ENCODE peak calls at places on chromosomes 4 and X, in seven cellular contexts. One of them, this sample, is unnamed.

GRCh38 chrX:10288400-10288799 is 131.6 kb downstream of the CLCN4 start:
- DNase-seq in foreskin fibroblast: no peak
- DNase-seq in left lung: no peak
- DNase-seq in activated CD4-positive, alpha-beta memory T cell treated with anti-CD3 and anti-CD28 coated beads, Interleukin-2, amount 10 ng/mL, durations not matched to agents 7 days and 5 days: no peak
- DNase-seq in Calu3: no peak
- DNase-seq in NCI-H460: no peak
- DNase-seq in AG09319: no peak
- DNase-seq in this sample: no peak

GRCh38 chr4:22999419-22999818 is 306.7 kb downstream of the GBA3 start:
- DNase-seq in AG09319: no peak
- DNase-seq in NCI-H460: no peak
- DNase-seq in left lung: no peak
- DNase-seq in activated CD4-positive, alpha-beta memory T cell treated with anti-CD3 and anti-CD28 coated beads, Interleukin-2, amount 10 ng/mL, durations not matched to agents 7 days and 5 days: no peak
- DNase-seq in foreskin fibroblast: no peak
- DNase-seq in Calu3: no peak
- DNase-seq in this sample: no peak

GRCh38 chr4:5399790-5400421 is 308.5 kb downstream of the EVC2 start:
- DNase-seq in activated CD4-positive, alpha-beta memory T cell treated with anti-CD3 and anti-CD28 coated beads, Interleukin-2, amount 10 ng/mL, durations not matched to agents 7 days and 5 days: no peak
- DNase-seq in Calu3: no peak
- DNase-seq in left lung: no peak
- DNase-seq in foreskin fibroblast: no peak
- DNase-seq in NCI-H460: no peak
- DNase-seq in AG09319: no peak
- DNase-seq in this sample: no peak

GRCh38 chr4:137545461-137545861 is 13.2 kb upstream of the PCDH18 start:
- DNase-seq in activated CD4-positive, alpha-beta memory T cell treated with anti-CD3 and anti-CD28 coated beads, Interleukin-2, amount 10 ng/mL, durations not matched to agents 7 days and 5 days: no peak
- DNase-seq in foreskin fibroblast: peak
- DNase-seq in left lung: no peak
- DNase-seq in NCI-H460: no peak
- DNase-seq in AG09319: no peak
- DNase-seq in Calu3: no peak
- DNase-seq in this sample: no peak

GRCh38 chr4:75180790-75181776 is 248.2 kb downstream of the PARM1 start:
- DNase-seq in Calu3: peak
- DNase-seq in AG09319: no peak
- DNase-seq in activated CD4-positive, alpha-beta memory T cell treated with anti-CD3 and anti-CD28 coated beads, Interleukin-2, amount 10 ng/mL, durations not matched to agents 7 days and 5 days: no peak
- DNase-seq in NCI-H460: peak
- DNase-seq in foreskin fibroblast: no peak
- DNase-seq in left lung: no peak
- DNase-seq in this sample: no peak

GRCh38 chr4:166174717-166175510 is 301.9 kb downstream of the TLL1 start:
- DNase-seq in AG09319: no peak
- DNase-seq in foreskin fibroblast: no peak
- DNase-seq in left lung: no peak
- DNase-seq in Calu3: no peak
- DNase-seq in activated CD4-positive, alpha-beta memory T cell treated with anti-CD3 and anti-CD28 coated beads, Interleukin-2, amount 10 ng/mL, durations not matched to agents 7 days and 5 days: no peak
- DNase-seq in NCI-H460: no peak
- DNase-seq in this sample: no peak

GRCh38 chr4:54723220-54723619 is 65.5 kb downstream of the KIT start:
- DNase-seq in left lung: no peak
- DNase-seq in NCI-H460: no peak
- DNase-seq in AG09319: no peak
- DNase-seq in Calu3: no peak
- DNase-seq in activated CD4-positive, alpha-beta memory T cell treated with anti-CD3 and anti-CD28 coated beads, Interleukin-2, amount 10 ng/mL, durations not matched to agents 7 days and 5 days: no peak
- DNase-seq in foreskin fibroblast: no peak
- DNase-seq in this sample: no peak

GRCh38 chr4:117845270-117845669 is 189.0 kb upstream of the NDST3 start:
- DNase-seq in AG09319: no peak
- DNase-seq in Calu3: no peak
- DNase-seq in activated CD4-positive, alpha-beta memory T cell treated with anti-CD3 and anti-CD28 coated beads, Interleukin-2, amount 10 ng/mL, durations not matched to agents 7 days and 5 days: no peak
- DNase-seq in foreskin fibroblast: no peak
- DNase-seq in NCI-H460: no peak
- DNase-seq in left lung: no peak
- DNase-seq in this sample: no peak

GRCh38 chr4:57094482-57095223 is 15.5 kb downstream of the IGFBP7 start:
- DNase-seq in foreskin fibroblast: no peak
- DNase-seq in NCI-H460: no peak
- DNase-seq in activated CD4-positive, alpha-beta memory T cell treated with anti-CD3 and anti-CD28 coated beads, Interleukin-2, amount 10 ng/mL, durations not matched to agents 7 days and 5 days: no peak
- DNase-seq in AG09319: no peak
- DNase-seq in left lung: no peak
- DNase-seq in Calu3: no peak
- DNase-seq in this sample: no peak

GRCh38 chrX:103063191-103063845 is 653 bp downstream of the BEX1 start:
- DNase-seq in activated CD4-positive, alpha-beta memory T cell treated with anti-CD3 and anti-CD28 coated beads, Interleukin-2, amount 10 ng/mL, durations not matched to agents 7 days and 5 days: no peak
- DNase-seq in NCI-H460: no peak
- DNase-seq in left lung: no peak
- DNase-seq in Calu3: no peak
- DNase-seq in AG09319: no peak
- DNase-seq in foreskin fibroblast: peak
- DNase-seq in this sample: no peak

GRCh38 chr4:184476660-184477059 is 2.3 kb upstream of the IRF2 start:
- DNase-seq in foreskin fibroblast: no peak
- DNase-seq in AG09319: no peak
- DNase-seq in Calu3: no peak
- DNase-seq in NCI-H460: no peak
- DNase-seq in left lung: no peak
- DNase-seq in activated CD4-positive, alpha-beta memory T cell treated with anti-CD3 and anti-CD28 coated beads, Interleukin-2, amount 10 ng/mL, durations not matched to agents 7 days and 5 days: peak
- DNase-seq in this sample: peak

GRCh38 chr4:41158756-41159155 is 55.6 kb downstream of the APBB2 start:
- DNase-seq in AG09319: no peak
- DNase-seq in activated CD4-positive, alpha-beta memory T cell treated with anti-CD3 and anti-CD28 coated beads, Interleukin-2, amount 10 ng/mL, durations not matched to agents 7 days and 5 days: no peak
- DNase-seq in Calu3: no peak
- DNase-seq in foreskin fibroblast: no peak
- DNase-seq in left lung: no peak
- DNase-seq in NCI-H460: no peak
- DNase-seq in this sample: no peak

GRCh38 chr4:95867919-95868318 is 28.0 kb downstream of the PDHA2 start:
- DNase-seq in left lung: no peak
- DNase-seq in NCI-H460: no peak
- DNase-seq in foreskin fibroblast: no peak
- DNase-seq in Calu3: no peak
- DNase-seq in activated CD4-positive, alpha-beta memory T cell treated with anti-CD3 and anti-CD28 coated beads, Interleukin-2, amount 10 ng/mL, durations not matched to agents 7 days and 5 days: no peak
- DNase-seq in AG09319: no peak
- DNase-seq in this sample: no peak

GRCh38 chr4:176875026-176875425 is 82.3 kb upstream of the VEGFC start:
- DNase-seq in activated CD4-positive, alpha-beta memory T cell treated with anti-CD3 and anti-CD28 coated beads, Interleukin-2, amount 10 ng/mL, durations not matched to agents 7 days and 5 days: no peak
- DNase-seq in NCI-H460: no peak
- DNase-seq in foreskin fibroblast: no peak
- DNase-seq in left lung: no peak
- DNase-seq in Calu3: no peak
- DNase-seq in AG09319: no peak
- DNase-seq in this sample: no peak

GRCh38 chr4:78880874-78881492 is 58.3 kb downstream of the PAQR3 start:
- DNase-seq in foreskin fibroblast: no peak
- DNase-seq in NCI-H460: no peak
- DNase-seq in AG09319: no peak
- DNase-seq in Calu3: no peak
- DNase-seq in left lung: no peak
- DNase-seq in activated CD4-positive, alpha-beta memory T cell treated with anti-CD3 and anti-CD28 coated beads, Interleukin-2, amount 10 ng/mL, durations not matched to agents 7 days and 5 days: no peak
- DNase-seq in this sample: no peak

GRCh38 chr4:185513489-185514181 is 21.7 kb downstream of the PDLIM3 start:
- DNase-seq in Calu3: no peak
- DNase-seq in activated CD4-positive, alpha-beta memory T cell treated with anti-CD3 and anti-CD28 coated beads, Interleukin-2, amount 10 ng/mL, durations not matched to agents 7 days and 5 days: no peak
- DNase-seq in NCI-H460: peak
- DNase-seq in left lung: no peak
- DNase-seq in AG09319: no peak
- DNase-seq in foreskin fibroblast: no peak
- DNase-seq in this sample: no peak

GRCh38 chr4:54446556-54446955 is 211.2 kb upstream of the KIT start:
- DNase-seq in foreskin fibroblast: no peak
- DNase-seq in AG09319: no peak
- DNase-seq in Calu3: no peak
- DNase-seq in NCI-H460: no peak
- DNase-seq in left lung: no peak
- DNase-seq in activated CD4-positive, alpha-beta memory T cell treated with anti-CD3 and anti-CD28 coated beads, Interleukin-2, amount 10 ng/mL, durations not matched to agents 7 days and 5 days: no peak
- DNase-seq in this sample: no peak

GRCh38 chr4:23135792-23136645 is 443.3 kb downstream of the GBA3 start:
- DNase-seq in left lung: no peak
- DNase-seq in foreskin fibroblast: peak
- DNase-seq in activated CD4-positive, alpha-beta memory T cell treated with anti-CD3 and anti-CD28 coated beads, Interleukin-2, amount 10 ng/mL, durations not matched to agents 7 days and 5 days: no peak
- DNase-seq in AG09319: peak
- DNase-seq in NCI-H460: peak
- DNase-seq in Calu3: peak
- DNase-seq in this sample: no peak

GRCh38 chr4:7806080-7806630 is 133.5 kb downstream of the AFAP1 start:
- DNase-seq in activated CD4-positive, alpha-beta memory T cell treated with anti-CD3 and anti-CD28 coated beads, Interleukin-2, amount 10 ng/mL, durations not matched to agents 7 days and 5 days: no peak
- DNase-seq in foreskin fibroblast: no peak
- DNase-seq in AG09319: no peak
- DNase-seq in left lung: no peak
- DNase-seq in Calu3: no peak
- DNase-seq in NCI-H460: peak
- DNase-seq in this sample: no peak

GRCh38 chr4:154004028-154004427 is 215.1 kb upstream of the SFRP2 start:
- DNase-seq in left lung: no peak
- DNase-seq in Calu3: no peak
- DNase-seq in NCI-H460: no peak
- DNase-seq in AG09319: peak
- DNase-seq in activated CD4-positive, alpha-beta memory T cell treated with anti-CD3 and anti-CD28 coated beads, Interleukin-2, amount 10 ng/mL, durations not matched to agents 7 days and 5 days: no peak
- DNase-seq in foreskin fibroblast: no peak
- DNase-seq in this sample: no peak

GRCh38 chrX:17944833-17945497 is 83.9 kb upstream of the RAI2 start:
- DNase-seq in left lung: no peak
- DNase-seq in activated CD4-positive, alpha-beta memory T cell treated with anti-CD3 and anti-CD28 coated beads, Interleukin-2, amount 10 ng/mL, durations not matched to agents 7 days and 5 days: no peak
- DNase-seq in NCI-H460: peak
- DNase-seq in Calu3: peak
- DNase-seq in AG09319: no peak
- DNase-seq in foreskin fibroblast: no peak
- DNase-seq in this sample: no peak

GRCh38 chr4:46886711-46887110 is 22.3 kb downstream of the COX7B2 start:
- DNase-seq in Calu3: no peak
- DNase-seq in left lung: no peak
- DNase-seq in foreskin fibroblast: no peak
- DNase-seq in NCI-H460: peak
- DNase-seq in AG09319: no peak
- DNase-seq in activated CD4-positive, alpha-beta memory T cell treated with anti-CD3 and anti-CD28 coated beads, Interleukin-2, amount 10 ng/mL, durations not matched to agents 7 days and 5 days: no peak
- DNase-seq in this sample: no peak

GRCh38 chrX:106894392-106894909 is 8.7 kb downstream of the RIPPLY1 start:
- DNase-seq in foreskin fibroblast: peak
- DNase-seq in Calu3: peak
- DNase-seq in activated CD4-positive, alpha-beta memory T cell treated with anti-CD3 and anti-CD28 coated beads, Interleukin-2, amount 10 ng/mL, durations not matched to agents 7 days and 5 days: peak
- DNase-seq in AG09319: peak
- DNase-seq in NCI-H460: peak
- DNase-seq in left lung: no peak
- DNase-seq in this sample: peak

GRCh38 chrX:2883770-2884169 is 45.4 kb downstream of the ARSD start:
- DNase-seq in foreskin fibroblast: no peak
- DNase-seq in NCI-H460: no peak
- DNase-seq in AG09319: no peak
- DNase-seq in Calu3: no peak
- DNase-seq in left lung: no peak
- DNase-seq in activated CD4-positive, alpha-beta memory T cell treated with anti-CD3 and anti-CD28 coated beads, Interleukin-2, amount 10 ng/mL, durations not matched to agents 7 days and 5 days: no peak
- DNase-seq in this sample: no peak

GRCh38 chrX:15674514-15674898 is 9.9 kb upstream of the CLTRN start:
- DNase-seq in activated CD4-positive, alpha-beta memory T cell treated with anti-CD3 and anti-CD28 coated beads, Interleukin-2, amount 10 ng/mL, durations not matched to agents 7 days and 5 days: peak
- DNase-seq in AG09319: peak
- DNase-seq in Calu3: peak
- DNase-seq in foreskin fibroblast: peak
- DNase-seq in left lung: peak
- DNase-seq in NCI-H460: peak
- DNase-seq in this sample: peak

GRCh38 chrX:78527263-78527662 is 131.9 kb downstream of the RTL3 start:
- DNase-seq in AG09319: no peak
- DNase-seq in activated CD4-positive, alpha-beta memory T cell treated with anti-CD3 and anti-CD28 coated beads, Interleukin-2, amount 10 ng/mL, durations not matched to agents 7 days and 5 days: peak
- DNase-seq in left lung: no peak
- DNase-seq in foreskin fibroblast: peak
- DNase-seq in Calu3: no peak
- DNase-seq in NCI-H460: no peak
- DNase-seq in this sample: peak

GRCh38 chr4:15469402-15470148 is at the start of gene CC2D2A:
- DNase-seq in activated CD4-positive, alpha-beta memory T cell treated with anti-CD3 and anti-CD28 coated beads, Interleukin-2, amount 10 ng/mL, durations not matched to agents 7 days and 5 days: no peak
- DNase-seq in AG09319: no peak
- DNase-seq in NCI-H460: no peak
- DNase-seq in foreskin fibroblast: peak
- DNase-seq in Calu3: peak
- DNase-seq in left lung: no peak
- DNase-seq in this sample: no peak

GRCh38 chr4:169659736-169660670 is 39.6 kb downstream of the CLCN3 start:
- DNase-seq in activated CD4-positive, alpha-beta memory T cell treated with anti-CD3 and anti-CD28 coated beads, Interleukin-2, amount 10 ng/mL, durations not matched to agents 7 days and 5 days: peak
- DNase-seq in NCI-H460: peak
- DNase-seq in foreskin fibroblast: peak
- DNase-seq in Calu3: peak
- DNase-seq in AG09319: peak
- DNase-seq in left lung: no peak
- DNase-seq in this sample: peak

GRCh38 chr4:15690020-15690809 is 8.6 kb downstream of the FAM200B start:
- DNase-seq in foreskin fibroblast: peak
- DNase-seq in left lung: no peak
- DNase-seq in Calu3: peak
- DNase-seq in NCI-H460: peak
- DNase-seq in AG09319: no peak
- DNase-seq in activated CD4-positive, alpha-beta memory T cell treated with anti-CD3 and anti-CD28 coated beads, Interleukin-2, amount 10 ng/mL, durations not matched to agents 7 days and 5 days: no peak
- DNase-seq in this sample: no peak